ENCODE peak calls at places on chromosomes 3 and 15, in ten cellular contexts. L is H1, F is ovary, R is tibial nerve, X is stomach, K is GM12878, T is K562, I is suprapubic skin, Y is A549, V is HepG2. Q is an unnamed sample.

GRCh38 chr15:81002004-81002253 is 1.2 kb downstream of the TLNRD1 start:
- DNase-seq in V (no peak), I (no peak), R (no peak), L (peak; percentile 71), T (no peak), K (no peak), Y (no peak), F (no peak), X (no peak), Q (no peak)

GRCh38 chr3:20608054-20608738 is 422.2 kb upstream of the SGO1 start:
- DNase-seq in X (no peak), V (no peak), K (no peak), T (peak; percentile 60), Y (no peak), R (no peak), F (no peak), L (no peak), I (no peak), Q (no peak)

GRCh38 chr3:79368403-79368802 is 399.4 kb downstream of the ROBO1 start:
- DNase-seq in T (no peak), Y (no peak), L (no peak), X (no peak), I (no peak), F (no peak), V (no peak), R (no peak), K (no peak), Q (no peak)

GRCh38 chr3:204102-204501 is 7.5 kb downstream of the CHL1 start:
- DNase-seq in R (no peak), F (no peak), I (no peak), X (no peak), L (no peak), V (no peak), Y (no peak), K (no peak), T (no peak), Q (no peak)

GRCh38 chr3:160478338-160478737 is 28.8 kb upstream of the TRIM59 start:
- DNase-seq in K (no peak), I (no peak), L (no peak), V (no peak), Y (no peak), F (no peak), T (no peak), R (no peak), X (no peak), Q (no peak)

GRCh38 chr15:31367730-31368344 is 41.2 kb downstream of the KLF13 start:
- DNase-seq in I (no peak), R (no peak), T (no peak), K (no peak), Y (no peak), X (no peak), L (no peak), V (no peak), F (no peak), Q (peak; percentile 56)

GRCh38 chr3:133138017-133138416 is 99.8 kb downstream of the TMEM108 start:
- DNase-seq in L (no peak), F (no peak), K (peak; percentile 52), Y (no peak), V (no peak), X (no peak), T (no peak), R (no peak), I (no peak), Q (no peak)

GRCh38 chr15:34341922-34342736 is 807 bp downstream of the NOP10 start:
- DNase-seq in V (no peak), R (no peak), F (no peak), K (no peak), I (no peak), T (peak; percentile 38), Y (no peak), L (no peak), X (no peak), Q (no peak)

GRCh38 chr3:171658801-171659200 is 151.5 kb downstream of the PLD1 start:
- DNase-seq in L (no peak), T (no peak), R (no peak), X (no peak), V (no peak), Y (no peak), K (no peak), I (no peak), F (no peak), Q (no peak)

GRCh38 chr3:120445654-120446053 is 5.1 kb downstream of the FSTL1 start:
- DNase-seq in T (no peak), V (no peak), R (no peak), X (no peak), K (no peak), L (no peak), F (no peak), Y (no peak), I (no peak), Q (no peak)

GRCh38 chr3:18372786-18373405 is 52.2 kb downstream of the SATB1 start:
- DNase-seq in R (no peak), X (no peak), L (no peak), T (no peak), V (no peak), I (no peak), Y (no peak), K (no peak), F (no peak), Q (no peak)

GRCh38 chr3:150409527-150410310 is 1.6 kb downstream of the TSC22D2 start:
- DNase-seq in L (peak; percentile 77), X (peak; percentile 78), F (peak; percentile 80), Y (peak; percentile 38), T (peak; percentile 87), R (peak; percentile 48), V (peak; percentile 68), I (peak; percentile 88), K (no peak), Q (peak; percentile 82)
- TF ChIP-seq POLR2A in L (no peak), X (no peak), F (no peak), Y (no peak), T (peak; percentile 15), R (no peak), V (no peak), I (peak; percentile 25), K (peak; percentile 77), Q (peak; percentile 60)

GRCh38 chr3:58184309-58184981 is 26.3 kb downstream of the DNASE1L3 start:
- DNase-seq in I (no peak), Y (no peak), F (no peak), X (no peak), R (no peak), T (no peak), L (no peak), V (no peak), K (no peak), Q (no peak)
- TF ChIP-seq EP300 in I (no peak), Y (no peak), F (no peak), X (no peak), R (no peak), T (no peak), L (no peak), V (no peak), K (no peak), Q (no peak)

DNA sequence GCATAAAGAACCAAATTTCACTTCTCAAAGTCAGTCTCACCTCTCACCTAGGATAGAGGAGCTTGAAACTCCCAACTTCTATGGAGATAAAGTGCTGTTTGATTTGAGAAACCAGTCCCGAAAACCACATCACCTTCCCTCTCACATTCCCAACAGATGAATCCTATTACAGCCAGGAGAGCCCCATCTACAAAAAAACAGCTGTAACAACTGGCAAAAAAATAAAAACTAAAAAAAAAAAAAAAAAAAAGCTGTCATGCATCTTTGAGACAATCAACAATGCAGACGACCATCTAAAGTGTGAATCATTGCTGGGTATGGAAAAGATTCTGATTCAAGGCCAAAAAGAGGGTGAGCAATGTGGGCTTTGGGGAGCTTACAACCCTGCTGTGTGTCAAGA is 23.8 kb downstream of the HOMER2 start:
- DNase-seq in V (no peak), T (no peak), F (no peak), R (no peak), I (no peak), L (no peak), Y (no peak), K (no peak), X (peak; percentile 0), Q (no peak)
- H3K4me1 ChIP-seq in V (no peaks in the 10 kb centered on the region), T (no peaks in the 10 kb centered on the region), F (no peaks in the 10 kb centered on the region), R (no peaks in the 10 kb centered on the region), I (no peaks in the 10 kb centered on the region), L (peaks cover 2% of the 10 kb centered on the region), Y (no peaks in the 10 kb centered on the region), K (no peaks in the 10 kb centered on the region), X (peaks cover 4% of the 10 kb centered on the region), Q (no peaks in the 10 kb centered on the region)

GRCh38 chr3:186172353-186172752 is 63.5 kb upstream of the ETV5 start:
- DNase-seq in K (no peak), V (no peak), F (no peak), I (no peak), R (no peak), X (no peak), T (no peak), L (no peak), Y (no peak), Q (no peak)
- TF ChIP-seq POLR2A in K (no peak), V (no peak), F (no peak), I (no peak), R (no peak), X (no peak), T (no peak), L (no peak), Y (no peak), Q (no peak)

DNA sequence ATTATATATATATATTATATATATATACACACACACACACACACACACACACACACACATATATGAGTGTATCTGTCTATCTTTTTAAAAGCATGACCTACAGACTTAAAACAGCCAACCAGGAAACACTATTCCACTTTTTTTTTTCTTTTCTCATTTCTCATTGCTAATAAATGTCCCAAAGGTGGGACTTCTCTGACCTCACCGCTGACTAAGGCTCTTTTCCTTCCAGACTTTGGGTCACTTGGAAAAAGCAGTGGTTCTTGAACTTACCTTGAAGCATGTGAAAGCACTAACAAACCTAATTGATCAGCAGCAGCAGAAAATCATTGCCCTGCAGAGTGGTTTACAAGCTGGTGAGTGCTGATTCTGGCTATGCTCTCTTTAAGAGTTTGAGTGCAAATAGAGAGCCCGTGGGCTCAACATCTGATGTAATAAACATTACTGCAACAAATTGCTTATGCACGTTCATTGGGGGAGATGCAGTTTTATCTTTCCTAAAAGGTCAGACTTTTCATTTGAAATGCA is 2.0 kb downstream of the BHLHE40 start:
- DNase-seq in Y (no peak), L (no peak), X (no peak), R (no peak), T (no peak), V (no peak), F (no peak), K (no peak), I (no peak), Q (no peak)
- TF ChIP-seq EP300 in Y (no peak), L (no peak), X (no peak), R (no peak), T (no peak), V (no peak), F (no peak), K (no peak), I (no peak), Q (no peak)

GRCh38 chr3:126257174-126257573 is 76.8 kb upstream of the ALDH1L1 start:
- DNase-seq in X (no peak), R (no peak), I (no peak), V (no peak), T (no peak), Y (no peak), K (no peak), L (no peak), F (no peak), Q (no peak)
- H3K4me1 ChIP-seq in X (peaks cover 4% of the 10 kb centered on the region), R (peaks cover 7% of the 10 kb centered on the region), I (peaks cover 3% of the 10 kb centered on the region), V (peaks cover 23% of the 10 kb centered on the region), T (peaks cover 4% of the 10 kb centered on the region), Y (peaks cover 5% of the 10 kb centered on the region), K (no peaks in the 10 kb centered on the region), L (peaks cover 8% of the 10 kb centered on the region), F (peaks cover 2% of the 10 kb centered on the region), Q (no peaks in the 10 kb centered on the region)

Q was measured in transverse colon.